ENCODE peak calls at places on chromosomes 5 and 9, in eight cellular contexts. O is cardiac muscle cell; V is choroid plexus epithelial cell; B is stomach; J is body of pancreas; F is fibroblast of lung; U is OCI-LY7; M is CD8-positive, alpha-beta T cell. G is an unnamed sample.

GRCh38 chr9:29865764-29866313 is 2292.6 kb upstream of the C9orf72 start:
- DNase-seq in O (no peak), U (peak), B (no peak), F (no peak), J (no peak), V (no peak), M (no peak), G (no peak)

GRCh38 chr5:153513171-153513570 is 22.7 kb downstream of the GRIA1 start:
- DNase-seq in F (peak), U (no peak), B (no peak), M (no peak), J (no peak), V (peak), O (no peak), G (peak)

GRCh38 chr5:38607396-38607795 is 51.0 kb upstream of the LIFR start:
- DNase-seq in J (peak), V (peak), O (no peak), U (no peak), B (no peak), F (peak), M (no peak), G (peak)

GRCh38 chr5:109865636-109866035 is 175.9 kb downstream of the MAN2A1 start:
- DNase-seq in U (no peak), B (no peak), O (no peak), M (no peak), F (peak), V (peak), J (peak), G (peak)

GRCh38 chr5:173923236-173924104 is 35.3 kb downstream of the CPEB4 start:
- DNase-seq in O (peak), V (peak), U (peak), M (no peak), J (no peak), F (peak), B (no peak), G (peak)

GRCh38 chr5:100900142-100900795 is 2.8 kb downstream of the ST8SIA4 start:
- DNase-seq in F (peak), V (peak), M (no peak), J (no peak), O (peak), U (peak), B (peak), G (peak)

GRCh38 chr9:93659044-93659836 is 82.9 kb downstream of the PHF2 start:
- DNase-seq in J (peak), M (no peak), F (no peak), U (no peak), B (no peak), V (no peak), O (no peak), G (no peak)

GRCh38 chr5:135085133-135085935 is 51.3 kb upstream of the PITX1 start:
- DNase-seq in F (peak), J (no peak), M (no peak), B (no peak), V (no peak), U (no peak), O (no peak), G (peak)

GRCh38 chr5:117455236-117456233 is 880.9 kb upstream of the SEMA6A start:
- DNase-seq in M (no peak), O (peak), B (peak), F (no peak), U (peak), J (peak), V (no peak), G (no peak)

GRCh38 chr9:120933310-120934044 is 6.9 kb upstream of the TRAF1 start:
- DNase-seq in B (no peak), M (no peak), O (no peak), V (no peak), U (no peak), J (no peak), F (no peak), G (no peak)

GRCh38 chr9:120934271-120934670 is 7.7 kb upstream of the TRAF1 start:
- DNase-seq in B (peak), M (no peak), J (no peak), U (peak), F (no peak), O (no peak), V (no peak), G (peak)

GRCh38 chr9:120931278-120932085 is 4.9 kb upstream of the TRAF1 start:
- DNase-seq in M (no peak), F (peak), O (no peak), J (no peak), B (peak), U (peak), V (peak), G (peak)

GRCh38 chr9:120929392-120929791 is 2.8 kb upstream of the TRAF1 start:
- DNase-seq in F (no peak), V (no peak), B (no peak), U (no peak), O (no peak), J (no peak), M (no peak), G (no peak)

DNA sequence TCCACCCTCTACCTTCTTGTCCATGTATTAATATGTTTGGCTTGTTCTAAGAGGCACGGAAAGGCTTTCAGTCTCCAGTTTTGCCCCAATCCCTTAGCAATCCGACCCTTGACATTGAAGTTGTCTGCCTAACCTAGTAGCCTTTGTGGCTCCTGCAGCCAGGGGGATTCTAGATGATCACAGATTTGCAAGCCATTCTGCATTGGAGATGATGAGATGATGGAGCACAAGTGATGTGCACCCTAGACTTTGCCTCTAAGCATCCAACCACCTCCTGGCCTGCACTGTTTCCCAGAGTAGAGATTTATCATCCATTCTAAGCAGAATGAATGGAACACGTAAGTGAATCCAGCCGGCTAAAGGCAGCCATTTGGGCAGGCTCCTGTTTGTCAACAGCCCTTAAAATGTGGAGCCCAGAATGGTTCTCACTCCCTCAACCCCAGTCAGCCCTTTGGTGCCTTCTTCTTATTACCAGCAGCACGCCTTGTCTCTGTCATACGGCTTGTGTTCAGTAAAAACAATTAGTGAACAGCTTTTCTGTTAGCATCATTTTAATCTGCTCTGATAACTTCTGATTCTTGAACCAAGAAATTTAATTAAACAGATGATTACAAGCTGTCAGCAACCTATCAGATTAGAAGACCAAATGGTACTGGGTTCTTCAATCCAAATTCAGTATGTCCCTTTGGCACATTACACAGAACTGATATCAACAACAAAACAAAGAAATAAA is 5.7 kb upstream of the TRAF1 start:
- DNase-seq in B (peak), F (no peak), V (no peak), U (peak), M (no peak), O (no peak), J (no peak), G (no peak)
- H3K4me3 ChIP-seq in B (no peak), F (no peak), V (no peak), U (peak), M (peak), O (no peak), J (no peak), G (no peak)

DNA sequence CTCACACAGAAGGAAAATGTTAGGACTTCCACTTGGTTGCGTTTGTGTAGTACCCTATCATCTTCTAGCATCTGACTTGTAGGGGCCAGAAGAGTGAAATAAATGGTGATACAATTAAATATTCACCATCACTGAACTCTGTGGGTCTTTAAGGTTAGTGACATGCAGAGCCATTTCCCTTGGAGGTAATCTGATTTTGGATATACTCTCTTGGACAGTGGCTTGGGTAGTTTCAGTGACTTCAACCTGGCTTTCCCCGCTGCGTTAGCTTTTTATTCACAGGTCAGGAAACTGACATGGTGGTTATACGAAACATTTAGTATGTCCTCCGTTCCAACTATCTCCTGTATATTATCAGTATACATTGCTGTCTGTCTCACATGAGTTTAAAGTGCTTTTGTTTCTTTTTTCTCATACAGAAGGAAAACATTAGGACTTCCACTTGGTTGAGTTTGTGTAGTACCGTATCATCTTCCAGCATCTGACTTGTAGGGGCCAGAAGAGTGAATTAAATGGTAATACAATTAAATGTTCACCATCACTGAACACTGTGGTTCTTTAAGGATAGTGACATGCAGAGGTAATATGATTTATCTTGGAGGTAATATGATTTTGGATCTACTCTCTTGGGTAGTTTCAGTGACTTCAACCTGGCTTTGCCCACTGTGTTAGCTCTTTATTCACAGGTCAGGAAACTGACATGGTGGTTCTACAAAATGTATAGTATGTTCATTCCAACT is 883.6 kb downstream of the TAF11L14 start:
- DNase-seq in O (no peak), V (no peak), J (no peak), U (no peak), B (no peak), M (no peak), F (no peak), G (no peak)
- TF ChIP-seq CTCF in O (no peak), V (no peak), J (no peak), U (no peak), B (no peak), M (no peak), F (no peak), G (no peak)

GRCh38 chr5:14869286-14870164 is 2.1 kb downstream of the ANKH start:
- DNase-seq in O (no peak), B (no peak), V (no peak), U (peak), F (peak), M (no peak), J (no peak), G (peak)
- H3K4me3 ChIP-seq in O (peak), B (peak), V (peak), U (peak), F (no peak), M (peak), J (no peak), G (peak)

GRCh38 chr5:172293745-172294342 is 10.3 kb upstream of the UBTD2 start:
- DNase-seq in F (no peak), U (no peak), J (peak), B (no peak), O (no peak), V (no peak), M (no peak), G (no peak)
- TF ChIP-seq CTCF in F (no peak), U (peak), J (no peak), B (no peak), O (no peak), V (no peak), M (no peak), G (no peak)

GRCh38 chr9:91825422-91825821 is 124.6 kb downstream of the ROR2 start:
- DNase-seq in B (no peak), U (no peak), O (no peak), M (no peak), V (peak), J (no peak), F (no peak), G (peak)

GRCh38 chr9:91824151-91824550 is 125.9 kb downstream of the ROR2 start:
- DNase-seq in V (no peak), U (no peak), O (no peak), F (no peak), M (no peak), B (no peak), J (no peak), G (no peak)

GRCh38 chr9:91820949-91821880 is 128.8 kb downstream of the ROR2 start:
- DNase-seq in F (no peak), O (no peak), U (no peak), M (no peak), B (no peak), V (no peak), J (no peak), G (peak)

GRCh38 chr9:91825866-91826265 is 124.2 kb downstream of the ROR2 start:
- DNase-seq in O (no peak), U (no peak), V (no peak), F (no peak), M (no peak), B (no peak), J (no peak), G (no peak)

DNA sequence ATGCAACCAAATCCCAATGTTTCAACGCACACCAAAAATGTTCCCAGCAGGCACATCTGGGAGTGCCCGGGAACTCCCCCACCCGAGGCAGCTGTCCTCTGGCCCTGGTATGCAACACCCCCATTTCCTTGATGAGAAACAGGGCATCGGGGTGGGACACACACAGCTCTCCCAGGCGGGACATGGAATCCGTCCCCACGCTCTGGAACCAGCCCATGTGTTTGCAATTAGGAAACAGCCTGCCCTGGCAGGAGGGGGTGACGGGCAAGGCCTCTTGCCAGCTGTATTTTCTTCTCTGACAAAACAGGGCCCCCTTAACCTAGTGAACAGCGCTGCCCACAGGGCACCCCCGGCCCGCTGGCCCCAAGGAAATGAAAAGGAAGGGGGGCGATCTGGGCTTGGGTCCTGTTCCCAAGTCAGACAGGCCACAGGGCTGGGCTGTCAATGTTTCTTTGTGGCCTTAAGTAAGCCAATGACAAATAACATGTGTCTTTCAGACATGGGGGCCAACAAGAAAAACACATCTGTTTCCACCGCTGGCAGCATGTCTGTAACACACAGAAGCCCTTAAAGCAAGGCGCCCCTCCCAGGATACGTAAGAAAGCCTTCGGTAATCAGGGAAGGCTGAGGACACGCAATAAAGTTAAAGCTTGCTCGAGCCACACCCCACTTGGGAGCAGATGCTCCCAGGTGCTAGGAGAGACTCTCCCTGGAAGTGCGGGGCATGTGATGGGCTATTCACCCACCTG is 125.3 kb downstream of the ROR2 start:
- DNase-seq in U (no peak), B (no peak), F (no peak), M (no peak), O (no peak), V (no peak), J (no peak), G (peak)
- H3K4me3 ChIP-seq in U (no peak), B (no peak), F (no peak), M (no peak), O (no peak), V (no peak), J (no peak), G (peak)

GRCh38 chr5:80408475-80408875 is 611 bp downstream of the ZFYVE16 start:
- DNase-seq in O (peak), U (no peak), J (peak), V (peak), M (no peak), F (peak), B (peak), G (peak)
- TF ChIP-seq CTCF in O (no peak), U (no peak), J (no peak), V (no peak), M (no peak), F (peak), B (no peak), G (peak)

DNA sequence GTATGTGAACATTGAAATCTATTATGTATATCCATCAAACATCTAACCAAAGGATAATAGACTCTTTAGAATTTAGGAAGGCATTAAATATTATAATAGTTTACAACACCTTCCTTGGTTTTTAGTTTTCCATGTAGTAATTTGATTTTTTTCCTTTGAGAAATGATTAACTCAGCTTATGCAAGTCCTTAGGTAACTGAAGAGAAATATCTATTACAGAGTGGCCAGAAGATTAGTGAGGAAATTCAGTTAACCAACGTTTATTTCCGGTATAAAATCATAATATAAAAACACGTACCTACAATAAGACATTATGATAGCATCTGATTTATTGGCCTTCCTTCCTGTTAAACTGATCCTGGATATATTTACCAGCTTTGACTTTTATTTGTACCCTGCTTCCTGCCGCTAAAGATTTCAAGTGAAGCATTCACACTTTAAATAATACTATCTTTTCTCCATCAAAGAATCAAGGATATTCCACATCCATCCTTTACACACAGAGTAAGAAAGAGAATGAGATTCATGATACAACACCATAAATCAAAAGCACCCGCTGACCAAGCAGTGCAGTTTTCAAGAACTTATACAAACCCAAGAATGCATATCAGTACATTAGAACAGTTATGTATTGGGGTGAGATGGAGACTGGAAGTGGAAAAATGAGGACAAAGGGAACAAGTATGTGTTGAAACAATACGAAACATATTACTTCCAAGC is 31.8 kb upstream of the F2R start:
- DNase-seq in U (no peak), B (no peak), M (no peak), O (no peak), F (no peak), V (no peak), J (no peak), G (no peak)
- H3K4me3 ChIP-seq in U (no peak), B (no peak), M (no peak), O (no peak), F (no peak), V (no peak), J (no peak), G (no peak)

GRCh38 chr9:137175345-137175961 is 3.6 kb upstream of the TMEM210 start:
- DNase-seq in B (no peak), M (no peak), U (no peak), J (no peak), O (no peak), V (no peak), F (no peak), G (no peak)
- TF ChIP-seq CTCF in B (no peak), M (no peak), U (peak), J (no peak), O (peak), V (peak), F (peak), G (no peak)

DNA sequence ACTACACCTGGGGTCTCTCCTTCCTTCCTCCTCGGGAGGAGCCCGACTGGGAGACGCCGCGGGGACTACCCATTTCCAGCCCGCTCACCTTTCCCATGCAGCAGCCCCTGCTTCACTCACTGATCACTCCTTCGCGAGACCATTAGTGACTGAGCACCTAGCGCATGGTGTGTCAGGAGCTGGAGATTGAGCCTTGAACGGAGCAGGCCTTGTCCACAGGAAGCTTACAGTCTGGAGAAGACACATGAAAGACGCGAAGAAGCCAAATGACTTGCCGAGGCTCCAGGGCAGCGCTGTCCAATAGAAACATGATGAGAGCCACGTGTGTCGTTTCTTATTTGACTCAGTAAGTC is 283 bp upstream of the CFAP90 start:
- DNase-seq in J (no peak), B (no peak), U (no peak), F (no peak), M (no peak), O (no peak), V (no peak), G (no peak)
- H3K4me3 ChIP-seq in J (no peak), B (peak), U (no peak), F (peak), M (no peak), O (peak), V (peak), G (no peak)